ENCODE peak calls at places on chromosomes 16 and 17, in nine cellular contexts. One of them, this sample, is unnamed.

GRCh38 chr17:62899349-62899748 is 66.7 kb upstream of the TANC2 start:
- DNase-seq in cardiac septum: no peak
- DNase-seq in mesendoderm: no peak
- DNase-seq in GM18507: no peak
- DNase-seq in amniotic stem cell: no peak
- DNase-seq in coronary artery: no peak
- DNase-seq in nephron progenitor cell: no peak
- DNase-seq in heart right ventricle: no peak
- DNase-seq in stimulated activated CD8-positive, alpha-beta memory T cell treated with anti-CD3 and anti-CD28 coated beads, Interleukin-4, amount 100 ng/mL, for 4 hours: no peak
- DNase-seq in this sample: no peak

GRCh38 chr16:23362460-23363317 is 60.6 kb downstream of the SCNN1B start:
- DNase-seq in cardiac septum: peak
- DNase-seq in nephron progenitor cell: no peak
- DNase-seq in coronary artery: peak
- DNase-seq in GM18507: no peak
- DNase-seq in mesendoderm: no peak
- DNase-seq in heart right ventricle: peak
- DNase-seq in amniotic stem cell: no peak
- DNase-seq in stimulated activated CD8-positive, alpha-beta memory T cell treated with anti-CD3 and anti-CD28 coated beads, Interleukin-4, amount 100 ng/mL, for 4 hours: no peak
- DNase-seq in this sample: no peak

GRCh38 chr17:57862410-57862989 is 12.7 kb upstream of the MRPS23 start:
- DNase-seq in nephron progenitor cell: no peak
- DNase-seq in GM18507: no peak
- DNase-seq in amniotic stem cell: no peak
- DNase-seq in heart right ventricle: no peak
- DNase-seq in stimulated activated CD8-positive, alpha-beta memory T cell treated with anti-CD3 and anti-CD28 coated beads, Interleukin-4, amount 100 ng/mL, for 4 hours: no peak
- DNase-seq in mesendoderm: no peak
- DNase-seq in coronary artery: no peak
- DNase-seq in cardiac septum: no peak
- DNase-seq in this sample: no peak

GRCh38 chr17:72413077-72414031 is 292.5 kb downstream of the SOX9 start:
- DNase-seq in mesendoderm: no peak
- DNase-seq in GM18507: no peak
- DNase-seq in amniotic stem cell: no peak
- DNase-seq in coronary artery: no peak
- DNase-seq in heart right ventricle: no peak
- DNase-seq in nephron progenitor cell: no peak
- DNase-seq in cardiac septum: no peak
- DNase-seq in stimulated activated CD8-positive, alpha-beta memory T cell treated with anti-CD3 and anti-CD28 coated beads, Interleukin-4, amount 100 ng/mL, for 4 hours: no peak
- DNase-seq in this sample: no peak

GRCh38 chr17:40019140-40019991 is 4.1 kb downstream of the CSF3 start:
- DNase-seq in heart right ventricle: peak
- DNase-seq in coronary artery: no peak
- DNase-seq in mesendoderm: peak
- DNase-seq in cardiac septum: no peak
- DNase-seq in nephron progenitor cell: no peak
- DNase-seq in amniotic stem cell: no peak
- DNase-seq in stimulated activated CD8-positive, alpha-beta memory T cell treated with anti-CD3 and anti-CD28 coated beads, Interleukin-4, amount 100 ng/mL, for 4 hours: no peak
- DNase-seq in GM18507: no peak
- DNase-seq in this sample: no peak

GRCh38 chr17:40726919-40727318 is 23.4 kb upstream of the KRT24 start:
- DNase-seq in cardiac septum: no peak
- DNase-seq in heart right ventricle: no peak
- DNase-seq in coronary artery: no peak
- DNase-seq in stimulated activated CD8-positive, alpha-beta memory T cell treated with anti-CD3 and anti-CD28 coated beads, Interleukin-4, amount 100 ng/mL, for 4 hours: no peak
- DNase-seq in amniotic stem cell: no peak
- DNase-seq in GM18507: no peak
- DNase-seq in mesendoderm: peak
- DNase-seq in nephron progenitor cell: no peak
- DNase-seq in this sample: no peak

GRCh38 chr17:42682400-42683384 is at the start of gene CNTNAP1:
- DNase-seq in amniotic stem cell: peak
- DNase-seq in cardiac septum: no peak
- DNase-seq in heart right ventricle: peak
- DNase-seq in GM18507: no peak
- DNase-seq in nephron progenitor cell: peak
- DNase-seq in coronary artery: no peak
- DNase-seq in mesendoderm: peak
- DNase-seq in stimulated activated CD8-positive, alpha-beta memory T cell treated with anti-CD3 and anti-CD28 coated beads, Interleukin-4, amount 100 ng/mL, for 4 hours: no peak
- DNase-seq in this sample: no peak

GRCh38 chr16:27109666-27110523 is 43.2 kb downstream of the C16orf82 start:
- DNase-seq in heart right ventricle: peak
- DNase-seq in mesendoderm: peak
- DNase-seq in GM18507: peak
- DNase-seq in cardiac septum: peak
- DNase-seq in coronary artery: peak
- DNase-seq in nephron progenitor cell: peak
- DNase-seq in amniotic stem cell: peak
- DNase-seq in stimulated activated CD8-positive, alpha-beta memory T cell treated with anti-CD3 and anti-CD28 coated beads, Interleukin-4, amount 100 ng/mL, for 4 hours: peak
- DNase-seq in this sample: no peak

GRCh38 chr16:89473791-89474414 is 16.5 kb downstream of the ANKRD11 start:
- DNase-seq in nephron progenitor cell: no peak
- DNase-seq in stimulated activated CD8-positive, alpha-beta memory T cell treated with anti-CD3 and anti-CD28 coated beads, Interleukin-4, amount 100 ng/mL, for 4 hours: no peak
- DNase-seq in amniotic stem cell: no peak
- DNase-seq in coronary artery: no peak
- DNase-seq in GM18507: no peak
- DNase-seq in heart right ventricle: no peak
- DNase-seq in mesendoderm: peak
- DNase-seq in cardiac septum: no peak
- DNase-seq in this sample: no peak

GRCh38 chr16:72937360-72937759 is 110.6 kb downstream of the ZFHX3 start:
- DNase-seq in heart right ventricle: no peak
- DNase-seq in stimulated activated CD8-positive, alpha-beta memory T cell treated with anti-CD3 and anti-CD28 coated beads, Interleukin-4, amount 100 ng/mL, for 4 hours: no peak
- DNase-seq in cardiac septum: peak
- DNase-seq in mesendoderm: no peak
- DNase-seq in GM18507: no peak
- DNase-seq in amniotic stem cell: no peak
- DNase-seq in nephron progenitor cell: no peak
- DNase-seq in coronary artery: no peak
- DNase-seq in this sample: no peak

GRCh38 chr17:42118545-42118944 is 2.6 kb downstream of the KAT2A start:
- DNase-seq in GM18507: no peak
- DNase-seq in amniotic stem cell: no peak
- DNase-seq in mesendoderm: peak
- DNase-seq in stimulated activated CD8-positive, alpha-beta memory T cell treated with anti-CD3 and anti-CD28 coated beads, Interleukin-4, amount 100 ng/mL, for 4 hours: no peak
- DNase-seq in coronary artery: no peak
- DNase-seq in cardiac septum: no peak
- DNase-seq in heart right ventricle: no peak
- DNase-seq in nephron progenitor cell: no peak
- DNase-seq in this sample: no peak

GRCh38 chr17:913207-913606 is 66.4 kb downstream of the NXN start:
- DNase-seq in nephron progenitor cell: no peak
- DNase-seq in amniotic stem cell: no peak
- DNase-seq in GM18507: no peak
- DNase-seq in mesendoderm: no peak
- DNase-seq in coronary artery: no peak
- DNase-seq in heart right ventricle: no peak
- DNase-seq in stimulated activated CD8-positive, alpha-beta memory T cell treated with anti-CD3 and anti-CD28 coated beads, Interleukin-4, amount 100 ng/mL, for 4 hours: no peak
- DNase-seq in cardiac septum: no peak
- DNase-seq in this sample: no peak

GRCh38 chr17:39508987-39509386 is 47.7 kb downstream of the CDK12 start:
- DNase-seq in GM18507: no peak
- DNase-seq in heart right ventricle: no peak
- DNase-seq in mesendoderm: no peak
- DNase-seq in coronary artery: no peak
- DNase-seq in stimulated activated CD8-positive, alpha-beta memory T cell treated with anti-CD3 and anti-CD28 coated beads, Interleukin-4, amount 100 ng/mL, for 4 hours: no peak
- DNase-seq in nephron progenitor cell: no peak
- DNase-seq in cardiac septum: no peak
- DNase-seq in amniotic stem cell: no peak
- DNase-seq in this sample: no peak

GRCh38 chr16:86170720-86171119 is 271.8 kb downstream of the IRF8 start:
- DNase-seq in GM18507: no peak
- DNase-seq in amniotic stem cell: no peak
- DNase-seq in coronary artery: no peak
- DNase-seq in cardiac septum: no peak
- DNase-seq in stimulated activated CD8-positive, alpha-beta memory T cell treated with anti-CD3 and anti-CD28 coated beads, Interleukin-4, amount 100 ng/mL, for 4 hours: no peak
- DNase-seq in nephron progenitor cell: no peak
- DNase-seq in heart right ventricle: no peak
- DNase-seq in mesendoderm: no peak
- DNase-seq in this sample: no peak

GRCh38 chr16:1470543-1471251 is 4.1 kb downstream of the CLCN7 start:
- DNase-seq in heart right ventricle: peak
- DNase-seq in nephron progenitor cell: no peak
- DNase-seq in GM18507: no peak
- DNase-seq in coronary artery: no peak
- DNase-seq in mesendoderm: no peak
- DNase-seq in cardiac septum: no peak
- DNase-seq in stimulated activated CD8-positive, alpha-beta memory T cell treated with anti-CD3 and anti-CD28 coated beads, Interleukin-4, amount 100 ng/mL, for 4 hours: no peak
- DNase-seq in amniotic stem cell: no peak
- DNase-seq in this sample: no peak